ENCODE peak calls at places on chromosomes 6 and 20, in ten cellular contexts. One of them, this sample, is unnamed.

GRCh38 chr6:118899948-118900347 is 6.0 kb downstream of the ASF1A start:
- DNase-seq in activated CD8-positive, alpha-beta T cell treated with anti-CD3 and anti-CD28 coated beads for 36 hours: peak; percentile 67
- DNase-seq in mammary epithelial cell: no peak
- DNase-seq in sigmoid colon: no peak
- DNase-seq in AG10803: no peak
- DNase-seq in K562: no peak
- DNase-seq in mesothelial cell of epicardium: no peak
- DNase-seq in thoracic aorta: no peak
- DNase-seq in HFF-Myc: no peak
- DNase-seq in RWPE1: no peak
- DNase-seq in this sample: no peak

GRCh38 chr20:58691773-58692578 is 624 bp upstream of the NPEPL1 start:
- DNase-seq in activated CD8-positive, alpha-beta T cell treated with anti-CD3 and anti-CD28 coated beads for 36 hours: no peak
- DNase-seq in mammary epithelial cell: no peak
- DNase-seq in sigmoid colon: peak; percentile 86
- DNase-seq in AG10803: peak; percentile 36
- DNase-seq in K562: peak; percentile 24
- DNase-seq in mesothelial cell of epicardium: no peak
- DNase-seq in thoracic aorta: no peak
- DNase-seq in HFF-Myc: no peak
- DNase-seq in RWPE1: no peak
- DNase-seq in this sample: no peak

GRCh38 chr6:53112404-53112803 is 36.2 kb downstream of the GCM1 start:
- DNase-seq in activated CD8-positive, alpha-beta T cell treated with anti-CD3 and anti-CD28 coated beads for 36 hours: peak; percentile 30
- DNase-seq in mammary epithelial cell: peak; percentile 92
- DNase-seq in sigmoid colon: no peak
- DNase-seq in AG10803: no peak
- DNase-seq in K562: no peak
- DNase-seq in mesothelial cell of epicardium: no peak
- DNase-seq in thoracic aorta: no peak
- DNase-seq in HFF-Myc: no peak
- DNase-seq in RWPE1: peak; percentile 75
- DNase-seq in this sample: no peak

GRCh38 chr20:10185741-10186558 is 32.7 kb upstream of the SNAP25 start:
- DNase-seq in activated CD8-positive, alpha-beta T cell treated with anti-CD3 and anti-CD28 coated beads for 36 hours: no peak
- DNase-seq in mammary epithelial cell: no peak
- DNase-seq in sigmoid colon: no peak
- DNase-seq in AG10803: no peak
- DNase-seq in K562: no peak
- DNase-seq in mesothelial cell of epicardium: no peak
- DNase-seq in thoracic aorta: no peak
- DNase-seq in HFF-Myc: no peak
- DNase-seq in RWPE1: no peak
- DNase-seq in this sample: no peak

GRCh38 chr20:38161412-38161774 is 3.7 kb downstream of the TGM2 start:
- DNase-seq in activated CD8-positive, alpha-beta T cell treated with anti-CD3 and anti-CD28 coated beads for 36 hours: no peak
- DNase-seq in mammary epithelial cell: no peak
- DNase-seq in sigmoid colon: no peak
- DNase-seq in AG10803: no peak
- DNase-seq in K562: no peak
- DNase-seq in mesothelial cell of epicardium: no peak
- DNase-seq in thoracic aorta: no peak
- DNase-seq in HFF-Myc: no peak
- DNase-seq in RWPE1: no peak
- DNase-seq in this sample: no peak

GRCh38 chr6:112343375-112343774 is 3.8 kb upstream of the RFPL4B start:
- DNase-seq in activated CD8-positive, alpha-beta T cell treated with anti-CD3 and anti-CD28 coated beads for 36 hours: no peak
- DNase-seq in mammary epithelial cell: no peak
- DNase-seq in sigmoid colon: no peak
- DNase-seq in AG10803: no peak
- DNase-seq in K562: no peak
- DNase-seq in mesothelial cell of epicardium: no peak
- DNase-seq in thoracic aorta: no peak
- DNase-seq in HFF-Myc: no peak
- DNase-seq in RWPE1: no peak
- DNase-seq in this sample: no peak

GRCh38 chr6:78829407-78829806 is 37.9 kb upstream of the IRAK1BP1 start:
- DNase-seq in activated CD8-positive, alpha-beta T cell treated with anti-CD3 and anti-CD28 coated beads for 36 hours: no peak
- DNase-seq in mammary epithelial cell: no peak
- DNase-seq in sigmoid colon: no peak
- DNase-seq in AG10803: no peak
- DNase-seq in K562: no peak
- DNase-seq in mesothelial cell of epicardium: no peak
- DNase-seq in thoracic aorta: no peak
- DNase-seq in HFF-Myc: no peak
- DNase-seq in RWPE1: no peak
- DNase-seq in this sample: no peak

GRCh38 chr20:12036142-12036541 is 118.4 kb downstream of the BTBD3 start:
- DNase-seq in activated CD8-positive, alpha-beta T cell treated with anti-CD3 and anti-CD28 coated beads for 36 hours: no peak
- DNase-seq in mammary epithelial cell: no peak
- DNase-seq in sigmoid colon: no peak
- DNase-seq in AG10803: no peak
- DNase-seq in K562: no peak
- DNase-seq in mesothelial cell of epicardium: no peak
- DNase-seq in thoracic aorta: no peak
- DNase-seq in HFF-Myc: no peak
- DNase-seq in RWPE1: no peak
- DNase-seq in this sample: no peak

GRCh38 chr20:6768228-6769185 is 1.0 kb downstream of the BMP2 start:
- DNase-seq in activated CD8-positive, alpha-beta T cell treated with anti-CD3 and anti-CD28 coated beads for 36 hours: peak; percentile 2
- DNase-seq in mammary epithelial cell: peak; percentile 50
- DNase-seq in sigmoid colon: peak; percentile 70
- DNase-seq in AG10803: no peak
- DNase-seq in K562: no peak
- DNase-seq in mesothelial cell of epicardium: peak; percentile 21
- DNase-seq in thoracic aorta: no peak
- DNase-seq in HFF-Myc: no peak
- DNase-seq in RWPE1: peak; percentile 34
- DNase-seq in this sample: no peak

GRCh38 chr6:10633216-10633615 is 61.2 kb downstream of the C6orf52 start:
- DNase-seq in activated CD8-positive, alpha-beta T cell treated with anti-CD3 and anti-CD28 coated beads for 36 hours: peak; percentile 22
- DNase-seq in mammary epithelial cell: peak; percentile 94
- DNase-seq in sigmoid colon: no peak
- DNase-seq in AG10803: peak; percentile 31
- DNase-seq in K562: no peak
- DNase-seq in mesothelial cell of epicardium: no peak
- DNase-seq in thoracic aorta: no peak
- DNase-seq in HFF-Myc: peak; percentile 77
- DNase-seq in RWPE1: peak; percentile 88
- DNase-seq in this sample: no peak

GRCh38 chr6:53837875-53838806 is 43.3 kb downstream of the LRRC1 start:
- DNase-seq in activated CD8-positive, alpha-beta T cell treated with anti-CD3 and anti-CD28 coated beads for 36 hours: no peak
- DNase-seq in mammary epithelial cell: no peak
- DNase-seq in sigmoid colon: peak; percentile 86
- DNase-seq in AG10803: no peak
- DNase-seq in K562: no peak
- DNase-seq in mesothelial cell of epicardium: no peak
- DNase-seq in thoracic aorta: no peak
- DNase-seq in HFF-Myc: no peak
- DNase-seq in RWPE1: no peak
- DNase-seq in this sample: no peak

GRCh38 chr6:156866181-156866862 is 89.1 kb downstream of the ARID1B start:
- DNase-seq in activated CD8-positive, alpha-beta T cell treated with anti-CD3 and anti-CD28 coated beads for 36 hours: peak; percentile 46
- DNase-seq in mammary epithelial cell: peak; percentile 26
- DNase-seq in sigmoid colon: peak; percentile 58
- DNase-seq in AG10803: no peak
- DNase-seq in K562: no peak
- DNase-seq in mesothelial cell of epicardium: no peak
- DNase-seq in thoracic aorta: no peak
- DNase-seq in HFF-Myc: no peak
- DNase-seq in RWPE1: peak; percentile 12
- DNase-seq in this sample: no peak

GRCh38 chr6:156863504-156863903 is 86.3 kb downstream of the ARID1B start:
- DNase-seq in activated CD8-positive, alpha-beta T cell treated with anti-CD3 and anti-CD28 coated beads for 36 hours: no peak
- DNase-seq in mammary epithelial cell: no peak
- DNase-seq in sigmoid colon: no peak
- DNase-seq in AG10803: no peak
- DNase-seq in K562: no peak
- DNase-seq in mesothelial cell of epicardium: no peak
- DNase-seq in thoracic aorta: no peak
- DNase-seq in HFF-Myc: no peak
- DNase-seq in RWPE1: no peak
- DNase-seq in this sample: no peak

GRCh38 chr6:156862711-156863110 is 85.5 kb downstream of the ARID1B start:
- DNase-seq in activated CD8-positive, alpha-beta T cell treated with anti-CD3 and anti-CD28 coated beads for 36 hours: peak; percentile 47
- DNase-seq in mammary epithelial cell: no peak
- DNase-seq in sigmoid colon: no peak
- DNase-seq in AG10803: no peak
- DNase-seq in K562: no peak
- DNase-seq in mesothelial cell of epicardium: no peak
- DNase-seq in thoracic aorta: no peak
- DNase-seq in HFF-Myc: no peak
- DNase-seq in RWPE1: no peak
- DNase-seq in this sample: no peak

GRCh38 chr6:156865019-156865629 is 87.9 kb downstream of the ARID1B start:
- DNase-seq in activated CD8-positive, alpha-beta T cell treated with anti-CD3 and anti-CD28 coated beads for 36 hours: no peak
- DNase-seq in mammary epithelial cell: peak; percentile 9
- DNase-seq in sigmoid colon: no peak
- DNase-seq in AG10803: peak; percentile 53
- DNase-seq in K562: no peak
- DNase-seq in mesothelial cell of epicardium: no peak
- DNase-seq in thoracic aorta: no peak
- DNase-seq in HFF-Myc: no peak
- DNase-seq in RWPE1: no peak
- DNase-seq in this sample: no peak

GRCh38 chr6:156864557-156864956 is 87.4 kb downstream of the ARID1B start:
- DNase-seq in activated CD8-positive, alpha-beta T cell treated with anti-CD3 and anti-CD28 coated beads for 36 hours: no peak
- DNase-seq in mammary epithelial cell: peak; percentile 9
- DNase-seq in sigmoid colon: no peak
- DNase-seq in AG10803: no peak
- DNase-seq in K562: no peak
- DNase-seq in mesothelial cell of epicardium: no peak
- DNase-seq in thoracic aorta: no peak
- DNase-seq in HFF-Myc: no peak
- DNase-seq in RWPE1: no peak
- DNase-seq in this sample: no peak
- TF ChIP-seq CTCF in activated CD8-positive, alpha-beta T cell treated with anti-CD3 and anti-CD28 coated beads for 36 hours: no peak
- TF ChIP-seq CTCF in mammary epithelial cell: no peak
- TF ChIP-seq CTCF in sigmoid colon: no peak
- TF ChIP-seq CTCF in AG10803: no peak
- TF ChIP-seq CTCF in K562: no peak
- TF ChIP-seq CTCF in mesothelial cell of epicardium: no peak
- TF ChIP-seq CTCF in thoracic aorta: no peak
- TF ChIP-seq CTCF in HFF-Myc: no peak
- TF ChIP-seq CTCF in RWPE1: no peak
- TF ChIP-seq CTCF in this sample: no peak

GRCh38 chr6:136037246-136037884 is 185.9 kb downstream of the PDE7B start:
- DNase-seq in activated CD8-positive, alpha-beta T cell treated with anti-CD3 and anti-CD28 coated beads for 36 hours: peak; percentile 84
- DNase-seq in mammary epithelial cell: peak; percentile 12
- DNase-seq in sigmoid colon: no peak
- DNase-seq in AG10803: peak; percentile 45
- DNase-seq in K562: no peak
- DNase-seq in mesothelial cell of epicardium: no peak
- DNase-seq in thoracic aorta: no peak
- DNase-seq in HFF-Myc: no peak
- DNase-seq in RWPE1: peak; percentile 7
- DNase-seq in this sample: no peak

GRCh38 chr6:136039185-136039584 is 187.7 kb downstream of the PDE7B start:
- DNase-seq in activated CD8-positive, alpha-beta T cell treated with anti-CD3 and anti-CD28 coated beads for 36 hours: no peak
- DNase-seq in mammary epithelial cell: no peak
- DNase-seq in sigmoid colon: no peak
- DNase-seq in AG10803: peak; percentile 27
- DNase-seq in K562: no peak
- DNase-seq in mesothelial cell of epicardium: no peak
- DNase-seq in thoracic aorta: no peak
- DNase-seq in HFF-Myc: no peak
- DNase-seq in RWPE1: no peak
- DNase-seq in this sample: no peak

GRCh38 chr6:136038531-136038930 is 187.0 kb downstream of the PDE7B start:
- DNase-seq in activated CD8-positive, alpha-beta T cell treated with anti-CD3 and anti-CD28 coated beads for 36 hours: no peak
- DNase-seq in mammary epithelial cell: no peak
- DNase-seq in sigmoid colon: no peak
- DNase-seq in AG10803: no peak
- DNase-seq in K562: no peak
- DNase-seq in mesothelial cell of epicardium: no peak
- DNase-seq in thoracic aorta: no peak
- DNase-seq in HFF-Myc: no peak
- DNase-seq in RWPE1: no peak
- DNase-seq in this sample: no peak

GRCh38 chr6:136036601-136037000 is 185.1 kb downstream of the PDE7B start:
- DNase-seq in activated CD8-positive, alpha-beta T cell treated with anti-CD3 and anti-CD28 coated beads for 36 hours: no peak
- DNase-seq in mammary epithelial cell: no peak
- DNase-seq in sigmoid colon: no peak
- DNase-seq in AG10803: no peak
- DNase-seq in K562: no peak
- DNase-seq in mesothelial cell of epicardium: no peak
- DNase-seq in thoracic aorta: no peak
- DNase-seq in HFF-Myc: no peak
- DNase-seq in RWPE1: no peak
- DNase-seq in this sample: no peak

GRCh38 chr6:136037885-136038460 is 186.5 kb downstream of the PDE7B start:
- DNase-seq in activated CD8-positive, alpha-beta T cell treated with anti-CD3 and anti-CD28 coated beads for 36 hours: no peak
- DNase-seq in mammary epithelial cell: no peak
- DNase-seq in sigmoid colon: no peak
- DNase-seq in AG10803: peak; percentile 82
- DNase-seq in K562: no peak
- DNase-seq in mesothelial cell of epicardium: no peak
- DNase-seq in thoracic aorta: no peak
- DNase-seq in HFF-Myc: no peak
- DNase-seq in RWPE1: no peak
- DNase-seq in this sample: no peak
- TF ChIP-seq CTCF in activated CD8-positive, alpha-beta T cell treated with anti-CD3 and anti-CD28 coated beads for 36 hours: no peak
- TF ChIP-seq CTCF in mammary epithelial cell: no peak
- TF ChIP-seq CTCF in sigmoid colon: no peak
- TF ChIP-seq CTCF in AG10803: peak; percentile 41
- TF ChIP-seq CTCF in K562: no peak
- TF ChIP-seq CTCF in mesothelial cell of epicardium: no peak
- TF ChIP-seq CTCF in thoracic aorta: no peak
- TF ChIP-seq CTCF in HFF-Myc: no peak
- TF ChIP-seq CTCF in RWPE1: no peak
- TF ChIP-seq CTCF in this sample: no peak

GRCh38 chr6:33049323-33049722 is 24.1 kb downstream of the HLA-DPA1 start:
- DNase-seq in activated CD8-positive, alpha-beta T cell treated with anti-CD3 and anti-CD28 coated beads for 36 hours: no peak
- DNase-seq in mammary epithelial cell: no peak
- DNase-seq in sigmoid colon: no peak
- DNase-seq in AG10803: no peak
- DNase-seq in K562: no peak
- DNase-seq in mesothelial cell of epicardium: no peak
- DNase-seq in thoracic aorta: no peak
- DNase-seq in HFF-Myc: no peak
- DNase-seq in RWPE1: no peak
- DNase-seq in this sample: no peak
- TF ChIP-seq CTCF in activated CD8-positive, alpha-beta T cell treated with anti-CD3 and anti-CD28 coated beads for 36 hours: no peak
- TF ChIP-seq CTCF in mammary epithelial cell: no peak
- TF ChIP-seq CTCF in sigmoid colon: no peak
- TF ChIP-seq CTCF in AG10803: no peak
- TF ChIP-seq CTCF in K562: peak; percentile 56
- TF ChIP-seq CTCF in mesothelial cell of epicardium: no peak
- TF ChIP-seq CTCF in thoracic aorta: no peak
- TF ChIP-seq CTCF in HFF-Myc: peak; percentile 44
- TF ChIP-seq CTCF in RWPE1: no peak
- TF ChIP-seq CTCF in this sample: no peak

DNA sequence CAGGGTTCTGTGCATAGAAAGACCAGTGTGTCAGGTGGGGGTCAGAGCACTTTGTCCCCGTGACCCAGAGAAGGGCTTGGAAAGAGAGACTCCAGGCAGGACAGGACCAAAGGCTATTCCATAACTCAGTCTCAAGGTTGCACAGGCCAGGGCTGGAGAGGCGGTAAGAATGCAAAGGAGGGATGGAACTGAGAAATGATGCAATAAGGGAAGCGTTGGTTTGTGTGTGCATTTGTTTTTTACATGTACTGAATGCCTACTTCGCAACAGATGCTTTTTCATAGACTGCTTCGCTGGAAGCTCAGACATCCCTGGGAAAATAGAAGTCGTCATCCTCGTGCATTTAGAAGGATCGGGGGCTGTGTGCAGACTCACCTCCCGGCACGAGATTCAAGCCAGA is 19.5 kb upstream of the LY86 start:
- DNase-seq in activated CD8-positive, alpha-beta T cell treated with anti-CD3 and anti-CD28 coated beads for 36 hours: no peak
- DNase-seq in mammary epithelial cell: no peak
- DNase-seq in sigmoid colon: no peak
- DNase-seq in AG10803: no peak
- DNase-seq in K562: no peak
- DNase-seq in mesothelial cell of epicardium: no peak
- DNase-seq in thoracic aorta: no peak
- DNase-seq in HFF-Myc: no peak
- DNase-seq in RWPE1: no peak
- DNase-seq in this sample: no peak
- TF ChIP-seq CTCF in activated CD8-positive, alpha-beta T cell treated with anti-CD3 and anti-CD28 coated beads for 36 hours: no peak
- TF ChIP-seq CTCF in mammary epithelial cell: no peak
- TF ChIP-seq CTCF in sigmoid colon: no peak
- TF ChIP-seq CTCF in AG10803: no peak
- TF ChIP-seq CTCF in K562: no peak
- TF ChIP-seq CTCF in mesothelial cell of epicardium: no peak
- TF ChIP-seq CTCF in thoracic aorta: no peak
- TF ChIP-seq CTCF in HFF-Myc: no peak
- TF ChIP-seq CTCF in RWPE1: no peak
- TF ChIP-seq CTCF in this sample: no peak

This sample was measured in omental fat pad.